ENCODE peak calls at places on chromosomes 13 and 19, in five cellular contexts. Y is K562, P is SK-N-SH, N is HCT116, G is GM12878. V is an unnamed sample.

GRCh38 chr19:3936506-3937442 is 3.9 kb downstream of the NMRK2 start:
- DNase-seq in Y (no peak), P (peak), N (no peak), G (no peak), V (no peak)

GRCh38 chr13:111399776-111400505 is 79.5 kb downstream of the TEX29 start:
- DNase-seq in Y (no peak), P (no peak), N (no peak), G (no peak), V (no peak)

GRCh38 chr13:64534302-64534701 is 2695.8 kb downstream of the PCDH9 start:
- DNase-seq in Y (no peak), P (no peak), N (no peak), G (no peak), V (no peak)

GRCh38 chr13:39501711-39502324 is 101.2 kb downstream of the LHFPL6 start:
- DNase-seq in Y (no peak), P (no peak), N (no peak), G (no peak), V (no peak)

GRCh38 chr19:49157445-49158224 is at the start of gene TRPM4:
- DNase-seq in Y (peak), P (peak), N (peak), G (no peak), V (peak)

GRCh38 chr19:54021363-54021762 is 29.9 kb downstream of the CACNG6 start:
- DNase-seq in Y (no peak), P (no peak), N (no peak), G (no peak), V (no peak)

GRCh38 chr13:46850214-46850613 is 46.6 kb downstream of the HTR2A start:
- DNase-seq in Y (no peak), P (no peak), N (no peak), G (no peak), V (no peak)

GRCh38 chr13:51397262-51397933 is 55.4 kb downstream of the INTS6 start:
- DNase-seq in Y (no peak), P (peak), N (no peak), G (no peak), V (no peak)

GRCh38 chr19:4722671-4723464 is 774 bp downstream of the DPP9 start:
- DNase-seq in Y (no peak), P (no peak), N (no peak), G (no peak), V (no peak)

GRCh38 chr13:26376430-26376829 is 122.5 kb downstream of the CDK8 start:
- DNase-seq in Y (no peak), P (no peak), N (no peak), G (no peak), V (no peak)

GRCh38 chr19:49151339-49152217 is 3.6 kb downstream of the HRC start:
- DNase-seq in Y (peak), P (peak), N (peak), G (no peak), V (peak)

GRCh38 chr19:27906081-27906480 is 1306.9 kb downstream of the UQCRFS1 start:
- DNase-seq in Y (no peak), P (no peak), N (no peak), G (no peak), V (no peak)

GRCh38 chr19:46446021-46446420 is 17.3 kb upstream of the PNMA8C start:
- DNase-seq in Y (no peak), P (no peak), N (no peak), G (no peak), V (no peak)

GRCh38 chr13:24081388-24081787 is 79.1 kb upstream of the SPATA13 start:
- DNase-seq in Y (no peak), P (no peak), N (no peak), G (no peak), V (no peak)

GRCh38 chr19:18928018-18928805 is 8.7 kb downstream of the DDX49 start:
- DNase-seq in Y (no peak), P (no peak), N (no peak), G (no peak), V (no peak)

GRCh38 chr13:24176351-24177101 is 16.0 kb downstream of the SPATA13 start:
- DNase-seq in Y (no peak), P (no peak), N (no peak), G (no peak), V (no peak)

GRCh38 chr13:113538689-113539058 is 45.9 kb upstream of the TFDP1 start:
- DNase-seq in Y (no peak), P (peak), N (no peak), G (no peak), V (no peak)

GRCh38 chr13:75405976-75406703 is 75.8 kb downstream of the TBC1D4 start:
- DNase-seq in Y (no peak), P (no peak), N (no peak), G (no peak), V (no peak)

GRCh38 chr19:5395996-5396939 is 55.7 kb upstream of the PTPRS start:
- DNase-seq in Y (no peak), P (no peak), N (no peak), G (no peak), V (no peak)

GRCh38 chr19:35856546-35857149 is at the start of gene KIRREL2:
- DNase-seq in Y (no peak), P (peak), N (no peak), G (no peak), V (no peak)

GRCh38 chr19:40466219-40467006 is at the start of gene SPTBN4:
- DNase-seq in Y (no peak), P (no peak), N (no peak), G (peak), V (no peak)

GRCh38 chr13:97726664-97727235 is 226.7 kb upstream of the IPO5 start:
- DNase-seq in Y (no peak), P (no peak), N (no peak), G (no peak), V (no peak)

GRCh38 chr13:99660101-99660500 is 158.8 kb downstream of the TM9SF2 start:
- DNase-seq in Y (no peak), P (no peak), N (no peak), G (no peak), V (no peak)

GRCh38 chr13:77696006-77696862 is 1.3 kb upstream of the SLAIN1 start:
- DNase-seq in Y (no peak), P (peak), N (no peak), G (no peak), V (no peak)

GRCh38 chr13:27619093-27619705 is 1.1 kb downstream of the LNX2 start:
- DNase-seq in Y (no peak), P (no peak), N (no peak), G (no peak), V (no peak)
- TF ChIP-seq JUND in Y (no peak), P (no peak), N (no peak), G (no peak), V (no peak)

DNA sequence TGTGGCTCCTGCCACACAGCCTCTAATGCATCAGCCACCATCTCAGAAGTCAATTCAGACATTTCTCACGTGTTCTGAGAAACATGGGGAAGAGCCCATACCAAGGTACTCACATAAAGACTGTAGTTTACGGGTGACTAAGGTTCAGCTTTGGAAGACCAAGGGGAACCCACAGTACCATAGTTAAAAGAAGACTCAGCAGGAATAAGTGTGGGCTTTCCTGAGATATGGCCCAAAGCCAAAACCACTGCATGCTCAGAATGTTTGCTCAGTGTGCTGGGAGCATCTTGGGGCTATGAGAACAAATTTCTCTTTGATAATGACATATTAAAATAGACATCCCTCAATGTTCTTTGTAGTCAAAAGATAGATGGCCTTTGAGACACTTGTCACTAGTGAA is 283.8 kb downstream of the DCT start:
- DNase-seq in Y (no peak), P (no peak), N (no peak), G (no peak), V (no peak)
- TF ChIP-seq JUND in Y (no peak), P (peak), N (no peak), G (no peak), V (no peak)

DNA sequence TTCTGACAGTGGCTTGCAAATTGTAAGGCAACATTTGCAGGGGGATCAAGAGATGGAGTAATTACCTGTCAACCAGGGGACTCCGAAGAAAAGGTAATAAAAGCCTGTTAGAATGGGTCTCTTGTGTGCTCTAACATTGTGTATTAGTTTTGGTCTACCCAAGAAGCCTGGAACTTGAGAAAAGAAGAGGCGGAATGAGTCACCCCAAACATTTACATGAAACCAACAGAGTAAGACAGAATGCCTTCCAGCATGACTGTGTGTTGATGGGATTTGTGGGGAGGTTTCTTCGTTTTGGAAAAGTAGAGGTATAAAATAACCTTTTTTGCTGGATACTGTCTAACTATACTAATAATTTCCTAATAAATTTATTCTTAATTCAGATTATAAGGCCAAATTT is 36.7 kb downstream of the ZAR1L start:
- DNase-seq in Y (no peak), P (no peak), N (no peak), G (no peak), V (no peak)
- TF ChIP-seq JUND in Y (no peak), P (no peak), N (no peak), G (no peak), V (no peak)

GRCh38 chr13:32811297-32811800 is 204.9 kb upstream of the KL start:
- DNase-seq in Y (no peak), P (no peak), N (no peak), G (peak), V (peak)
- TF ChIP-seq JUND in Y (no peak), P (no peak), N (no peak), G (no peak), V (no peak)